ENCODE peak calls at places on chromosomes 16 and 17, in six cellular contexts. U, D, J, F, W and H are unnamed samples.

GRCh38 chr17:28545141-28545503 is 7.3 kb downstream of the UNC119 start:
- DNase-seq in U (no peak), D (no peak), J (no peak), F (no peak), W (no peak), H (no peak)

GRCh38 chr17:3937359-3937758 is 21.1 kb upstream of the P2RX1 start:
- DNase-seq in U (no peak), D (no peak), J (no peak), F (no peak), W (no peak), H (no peak)

GRCh38 chr16:75070055-75070841 is 46.3 kb downstream of the LDHD start:
- DNase-seq in U (peak; percentile 65), D (no peak), J (no peak), F (no peak), W (no peak), H (no peak)

GRCh38 chr17:67891481-67892119 is 66.3 kb downstream of the BPTF start:
- DNase-seq in U (no peak), D (no peak), J (peak; percentile 68), F (peak; percentile 12), W (peak; percentile 12), H (peak; percentile 46)

GRCh38 chr16:12975766-12976165 is 74.4 kb downstream of the SHISA9 start:
- DNase-seq in U (no peak), D (no peak), J (no peak), F (no peak), W (no peak), H (no peak)

GRCh38 chr17:82468692-82469091 is 10.2 kb downstream of the NARF start:
- DNase-seq in U (no peak), D (no peak), J (no peak), F (no peak), W (no peak), H (no peak)

GRCh38 chr16:21326459-21326858 is 48.4 kb upstream of the CRYM start:
- DNase-seq in U (no peak), D (no peak), J (no peak), F (no peak), W (no peak), H (no peak)

GRCh38 chr17:44236444-44236991 is 17.0 kb upstream of the UBTF start:
- DNase-seq in U (no peak), D (no peak), J (no peak), F (no peak), W (no peak), H (no peak)

GRCh38 chr17:8473451-8474192 is 37.9 kb downstream of the NDEL1 start:
- DNase-seq in U (no peak), D (no peak), J (no peak), F (no peak), W (no peak), H (no peak)

GRCh38 chr17:4559139-4559791 is 1.1 kb downstream of the GGT6 start:
- DNase-seq in U (no peak), D (no peak), J (no peak), F (no peak), W (no peak), H (no peak)

GRCh38 chr17:69466451-69466850 is 52.0 kb downstream of the MAP2K6 start:
- DNase-seq in U (no peak), D (peak; percentile 83), J (no peak), F (no peak), W (no peak), H (no peak)

GRCh38 chr16:4787627-4788482 is at the start of gene SEPTIN12:
- DNase-seq in U (no peak), D (peak; percentile 65), J (no peak), F (no peak), W (no peak), H (no peak)

GRCh38 chr16:79287424-79287917 is 313.1 kb downstream of the MAF start:
- DNase-seq in U (no peak), D (no peak), J (no peak), F (no peak), W (no peak), H (no peak)

GRCh38 chr16:17802566-17802965 is 331.8 kb upstream of the XYLT1 start:
- DNase-seq in U (no peak), D (no peak), J (no peak), F (no peak), W (no peak), H (no peak)

GRCh38 chr17:72518810-72519597 is 398.2 kb downstream of the SOX9 start:
- DNase-seq in U (no peak), D (no peak), J (no peak), F (no peak), W (no peak), H (no peak)

GRCh38 chr17:16013943-16014407 is 14.4 kb downstream of the TTC19 start:
- DNase-seq in U (no peak), D (no peak), J (peak; percentile 93), F (peak; percentile 53), W (peak; percentile 41), H (peak; percentile 92)

GRCh38 chr16:31322500-31322899 is 32.5 kb upstream of the ITGAX start:
- DNase-seq in U (no peak), D (no peak), J (no peak), F (no peak), W (no peak), H (no peak)

GRCh38 chr16:89106533-89107208 is 13.0 kb downstream of the ACSF3 start:
- DNase-seq in U (no peak), D (no peak), J (no peak), F (no peak), W (no peak), H (no peak)

GRCh38 chr16:31373235-31373634 is 18.3 kb downstream of the ITGAX start:
- DNase-seq in U (no peak), D (no peak), J (no peak), F (no peak), W (no peak), H (no peak)

GRCh38 chr16:24858219-24859041 is 12.7 kb downstream of the SLC5A11 start:
- DNase-seq in U (peak; percentile 71), D (peak; percentile 91), J (peak; percentile 49), F (peak; percentile 32), W (peak; percentile 65), H (peak; percentile 40)

GRCh38 chr16:11670171-11671131 is 2.2 kb downstream of the SNN start:
- DNase-seq in U (no peak), D (peak; percentile 50), J (no peak), F (no peak), W (no peak), H (no peak)

GRCh38 chr17:63925615-63926014 is 6.5 kb downstream of the CD79B start:
- DNase-seq in U (no peak), D (no peak), J (no peak), F (no peak), W (no peak), H (no peak)

GRCh38 chr16:66386629-66387622 is 20.4 kb downstream of the CDH5 start:
- DNase-seq in U (no peak), D (peak; percentile 28), J (no peak), F (no peak), W (no peak), H (no peak)

GRCh38 chr16:69537706-69538080 is 28.1 kb upstream of the NFAT5 start:
- DNase-seq in U (no peak), D (no peak), J (no peak), F (no peak), W (no peak), H (no peak)

GRCh38 chr16:68417711-68418301 is 30.5 kb downstream of the SMPD3 start:
- DNase-seq in U (no peak), D (no peak), J (no peak), F (no peak), W (no peak), H (peak; percentile 51)

GRCh38 chr16:60792437-60792836 is 1243.8 kb downstream of the CDH8 start:
- DNase-seq in U (no peak), D (no peak), J (no peak), F (no peak), W (no peak), H (no peak)

GRCh38 chr16:88197481-88198456 is 185.0 kb upstream of the ZNF469 start:
- DNase-seq in U (no peak), D (no peak), J (peak; percentile 31), F (no peak), W (no peak), H (no peak)

GRCh38 chr16:53945996-53946395 is 242.0 kb downstream of the FTO start:
- DNase-seq in U (no peak), D (no peak), J (peak; percentile 54), F (peak; percentile 55), W (peak; percentile 7), H (peak; percentile 47)

GRCh38 chr17:48541574-48542113 is 3.3 kb downstream of the HOXB2 start:
- DNase-seq in U (peak; percentile 86), D (peak; percentile 79), J (peak; percentile 77), F (no peak), W (peak; percentile 78), H (no peak)

GRCh38 chr16:53968454-53968853 is 264.5 kb downstream of the FTO start:
- DNase-seq in U (no peak), D (no peak), J (peak; percentile 55), F (no peak), W (no peak), H (no peak)

GRCh38 chr17:49646391-49647255 is 31.3 kb downstream of the SPOP start:
- DNase-seq in U (no peak), D (peak; percentile 58), J (peak; percentile 83), F (peak; percentile 53), W (peak; percentile 21), H (peak; percentile 76)

GRCh38 chr17:77609553-77610517 is 348.7 kb upstream of the TNRC6C start:
- DNase-seq in U (no peak), D (no peak), J (no peak), F (no peak), W (no peak), H (no peak)

GRCh38 chr17:30413109-30413508 is 34.4 kb downstream of the CPD start:
- DNase-seq in U (no peak), D (no peak), J (peak; percentile 46), F (no peak), W (no peak), H (peak; percentile 19)

GRCh38 chr16:80899804-80900592 is 95.6 kb upstream of the CDYL2 start:
- DNase-seq in U (peak; percentile 82), D (peak; percentile 20), J (peak; percentile 36), F (peak; percentile 87), W (peak; percentile 84), H (peak; percentile 66)

GRCh38 chr17:75509528-75510258 is 5.6 kb downstream of the CASKIN2 start:
- DNase-seq in U (no peak), D (no peak), J (no peak), F (no peak), W (no peak), H (no peak)

GRCh38 chr17:73476890-73477350 is 165.1 kb upstream of the CDC42EP4 start:
- DNase-seq in U (no peak), D (peak; percentile 60), J (no peak), F (no peak), W (no peak), H (no peak)

GRCh38 chr17:49021095-49021767 is 24.0 kb downstream of the IGF2BP1 start:
- DNase-seq in U (no peak), D (peak; percentile 75), J (peak; percentile 48), F (no peak), W (peak; percentile 63), H (no peak)

GRCh38 chr17:81399481-81400153 is 4.4 kb downstream of the BAHCC1 start:
- DNase-seq in U (no peak), D (peak; percentile 81), J (no peak), F (no peak), W (peak; percentile 62), H (no peak)